ENCODE peak calls at places on chromosomes 11 and 22, in six cellular contexts. V is HCT116, F is upper lobe of left lung, U is K562, K is HepG2, X is GM12878. C is an unnamed sample. For H3K36me3, the result is how much of the 10 kb centered on the place peaks cover.

GRCh38 chr22:45228401-45228754 is 12.3 kb downstream of the KIAA0930 start:
- ATAC-seq in V (no peak), F (no peak), U (no peak), K (no peak), X (no peak), C (no peak)

GRCh38 chr22:42452456-42452855 is 20.3 kb upstream of the NFAM1 start:
- ATAC-seq in V (no peak), F (peak), U (no peak), K (peak), X (no peak), C (no peak)

GRCh38 chr22:45911601-45912271 is 65.2 kb downstream of the WNT7B start:
- ATAC-seq in V (peak), F (peak), U (peak), K (peak), X (no peak), C (no peak)

GRCh38 chr11:124762624-124763155 is 600 bp upstream of the ESAM start:
- ATAC-seq in V (peak), F (no peak), U (peak), K (peak), X (peak), C (no peak)

GRCh38 chr11:6420677-6421076 is 1.8 kb upstream of the APBB1 start:
- ATAC-seq in V (no peak), F (no peak), U (no peak), K (no peak), X (no peak), C (no peak)

GRCh38 chr11:78379039-78379670 is 38.5 kb downstream of the GAB2 start:
- ATAC-seq in V (no peak), F (no peak), U (peak), K (no peak), X (no peak), C (no peak)

GRCh38 chr11:109697140-109697843 is 275.3 kb downstream of the C11orf87 start:
- ATAC-seq in V (peak), F (peak), U (peak), K (peak), X (peak), C (no peak)

GRCh38 chr11:126268361-126268707 is 361 bp downstream of the SRPRA start:
- ATAC-seq in V (peak), F (peak), U (peak), K (peak), X (peak), C (peak)

GRCh38 chr11:90774727-90775572 is 552.1 kb upstream of the CHORDC1 start:
- ATAC-seq in V (no peak), F (no peak), U (no peak), K (no peak), X (peak), C (no peak)

GRCh38 chr22:37930270-37930951 is 23.0 kb downstream of the C22orf23 start:
- ATAC-seq in V (peak), F (no peak), U (no peak), K (peak), X (peak), C (peak)

GRCh38 chr11:30508594-30508993 is 77.6 kb downstream of the MPPED2 start:
- ATAC-seq in V (no peak), F (no peak), U (no peak), K (no peak), X (no peak), C (no peak)

GRCh38 chr11:124804884-124805283 is 4.7 kb upstream of the MSANTD2 start:
- ATAC-seq in V (no peak), F (no peak), U (no peak), K (no peak), X (no peak), C (no peak)

GRCh38 chr11:128488471-128488870 is 98.9 kb downstream of the ETS1 start:
- ATAC-seq in V (no peak), F (no peak), U (no peak), K (no peak), X (no peak), C (peak)

GRCh38 chr11:65857500-65858353 is at the start of gene CFL1:
- ATAC-seq in V (peak), F (peak), U (peak), K (peak), X (peak), C (peak)

GRCh38 chr11:3356858-3357257 is 22.1 kb downstream of the ZNF195 start:
- ATAC-seq in V (no peak), F (no peak), U (no peak), K (no peak), X (no peak), C (no peak)

GRCh38 chr11:3669742-3670183 is 1.4 kb downstream of the CHRNA10 start:
- ATAC-seq in V (no peak), F (no peak), U (peak), K (peak), X (peak), C (no peak)

GRCh38 chr22:27687984-27688545 is 113.5 kb downstream of the MN1 start:
- ATAC-seq in V (peak), F (no peak), U (peak), K (peak), X (no peak), C (no peak)

GRCh38 chr22:35620624-35621245 is 3.6 kb upstream of the MB start:
- ATAC-seq in V (no peak), F (no peak), U (no peak), K (no peak), X (peak), C (peak)

GRCh38 chr11:128921790-128922189 is 20.9 kb downstream of the TP53AIP1 start:
- ATAC-seq in V (no peak), F (no peak), U (no peak), K (no peak), X (no peak), C (no peak)

GRCh38 chr11:58968251-58968711 is 29.0 kb downstream of the GLYATL1 start:
- ATAC-seq in V (no peak), F (no peak), U (no peak), K (no peak), X (no peak), C (no peak)

GRCh38 chr11:122789916-122790315 is 48.4 kb upstream of the CRTAM start:
- ATAC-seq in V (no peak), F (no peak), U (no peak), K (no peak), X (no peak), C (no peak)

GRCh38 chr11:109123811-109124787 is 297.9 kb upstream of the C11orf87 start:
- ATAC-seq in V (no peak), F (peak), U (no peak), K (no peak), X (no peak), C (peak)

GRCh38 chr11:128412847-128413791 is 174.2 kb downstream of the ETS1 start:
- ATAC-seq in V (no peak), F (no peak), U (no peak), K (no peak), X (peak), C (no peak)

GRCh38 chr11:77019976-77020591 is 14.1 kb upstream of the B3GNT6 start:
- ATAC-seq in V (peak), F (no peak), U (peak), K (no peak), X (no peak), C (no peak)

GRCh38 chr22:23118647-23119491 is 22.9 kb downstream of the RSPH14 start:
- ATAC-seq in V (no peak), F (no peak), U (peak), K (no peak), X (no peak), C (no peak)

GRCh38 chr11:130136107-130136506 is 23.5 kb upstream of the ST14 start:
- ATAC-seq in V (no peak), F (no peak), U (no peak), K (no peak), X (no peak), C (no peak)

GRCh38 chr11:128343870-128344269 is 243.5 kb downstream of the ETS1 start:
- ATAC-seq in V (no peak), F (no peak), U (no peak), K (no peak), X (peak), C (no peak)

GRCh38 chr22:47835726-47836125 is 1073.3 kb downstream of the TBC1D22A start:
- ATAC-seq in V (peak), F (no peak), U (no peak), K (no peak), X (no peak), C (no peak)

GRCh38 chr11:36258730-36259360 is 30.4 kb downstream of the COMMD9 start:
- ATAC-seq in V (peak), F (peak), U (peak), K (peak), X (peak), C (peak)

GRCh38 chr22:44497904-44498242 is at the start of gene RTL6:
- ATAC-seq in V (no peak), F (no peak), U (no peak), K (no peak), X (no peak), C (peak)

GRCh38 chr11:46277623-46278386 is at the start of gene CREB3L1:
- ATAC-seq in V (no peak), F (no peak), U (peak), K (no peak), X (peak), C (no peak)
- TF ChIP-seq POLR2A in V (no peak), F (no peak), U (no peak), K (no peak), X (no peak), C (no peak)

DNA sequence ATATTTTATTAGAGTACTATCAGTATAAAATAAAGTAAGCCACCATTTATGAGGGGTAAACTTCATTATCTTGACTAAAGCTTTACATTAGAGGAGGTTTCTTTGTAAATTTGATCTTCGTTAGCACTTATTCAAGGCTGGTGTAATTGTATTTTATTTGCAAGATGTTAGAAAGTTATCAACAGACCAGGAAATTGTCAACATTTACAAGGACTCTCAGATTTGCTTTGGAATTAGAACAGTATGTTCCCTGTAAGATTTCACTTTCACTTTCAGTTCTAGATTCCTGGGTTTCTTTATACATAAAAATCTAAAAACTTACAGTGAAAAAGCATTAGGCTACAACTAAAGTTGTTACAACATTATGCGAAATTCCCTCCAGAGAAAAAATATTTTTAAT is 4.6 kb upstream of the BIRC3 start:
- ATAC-seq in V (no peak), F (no peak), U (no peak), K (no peak), X (no peak), C (no peak)
- TF ChIP-seq POLR2AphosphoS5 in V (no peak), F (no peak), U (no peak), K (no peak), X (no peak), C (peak)

GRCh38 chr11:9144828-9145227 is 53.4 kb upstream of the SCUBE2 start:
- ATAC-seq in V (no peak), F (no peak), U (no peak), K (no peak), X (no peak), C (no peak)

GRCh38 chr11:9146477-9146876 is 55.1 kb upstream of the SCUBE2 start:
- ATAC-seq in V (no peak), F (no peak), U (no peak), K (no peak), X (no peak), C (no peak)

GRCh38 chr11:9139628-9140357 is 48.4 kb upstream of the SCUBE2 start:
- ATAC-seq in V (no peak), F (no peak), U (no peak), K (no peak), X (no peak), C (no peak)

GRCh38 chr11:9143726-9144125 is 52.3 kb upstream of the SCUBE2 start:
- ATAC-seq in V (no peak), F (no peak), U (no peak), K (no peak), X (no peak), C (no peak)

GRCh38 chr11:9142732-9143131 is 51.3 kb upstream of the SCUBE2 start:
- ATAC-seq in V (no peak), F (no peak), U (no peak), K (no peak), X (no peak), C (no peak)
- H3K36me3 ChIP-seq in V (under half), F (under half), U (half or more), K (under half), X (under half), C (half or more)

GRCh38 chr11:15212876-15213275 is 98.2 kb downstream of the INSC start:
- ATAC-seq in V (no peak), F (no peak), U (no peak), K (no peak), X (no peak), C (no peak)

GRCh38 chr11:15213471-15214231 is 98.9 kb downstream of the INSC start:
- ATAC-seq in V (no peak), F (no peak), U (no peak), K (peak), X (no peak), C (no peak)

GRCh38 chr11:15206791-15207190 is 92.1 kb downstream of the INSC start:
- ATAC-seq in V (no peak), F (no peak), U (no peak), K (no peak), X (no peak), C (no peak)

GRCh38 chr11:15204766-15205165 is 90.0 kb downstream of the INSC start:
- ATAC-seq in V (no peak), F (no peak), U (no peak), K (no peak), X (no peak), C (no peak)

DNA sequence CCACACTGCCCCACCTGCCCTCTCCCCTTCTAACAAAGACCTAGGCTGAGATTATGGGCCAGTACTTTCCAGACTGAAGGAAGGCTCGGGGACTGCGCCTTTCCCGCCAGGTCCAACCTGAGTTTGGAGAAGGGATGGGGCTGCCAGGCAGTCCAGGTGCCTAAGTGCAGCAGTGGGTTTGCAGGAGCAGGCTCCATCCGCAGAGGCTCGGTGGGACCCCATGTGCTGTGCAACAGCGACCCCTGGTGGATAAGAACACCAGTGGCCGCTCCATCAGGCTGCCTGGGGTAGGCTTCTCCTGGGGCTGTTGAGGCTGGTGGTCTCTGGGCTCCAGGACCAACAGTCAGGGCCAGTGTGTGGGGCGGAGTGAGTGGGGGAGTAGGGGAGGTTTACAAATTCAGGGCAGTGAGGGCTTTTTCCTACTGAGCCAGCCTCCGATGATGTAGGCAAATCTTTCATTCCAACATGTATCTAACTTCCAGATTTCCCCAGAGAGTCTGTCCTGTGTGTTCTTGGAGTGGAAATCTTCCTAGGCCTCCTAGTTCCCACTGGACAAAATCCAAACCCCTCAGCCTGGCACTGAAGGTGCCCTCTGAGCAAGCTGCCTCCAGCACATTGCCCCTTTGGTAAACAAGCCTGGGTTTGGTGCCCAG is 94.0 kb downstream of the INSC start:
- ATAC-seq in V (peak), F (peak), U (peak), K (peak), X (peak), C (peak)
- TF ChIP-seq POLR2A in V (no peak), F (no peak), U (no peak), K (no peak), X (no peak), C (no peak)

GRCh38 chr22:30984317-30984716 is 15.3 kb downstream of the TUG1 start:
- ATAC-seq in V (no peak), F (no peak), U (no peak), K (peak), X (no peak), C (no peak)
- TF ChIP-seq POLR2AphosphoS5 in V (no peak), F (no peak), U (no peak), K (no peak), X (no peak), C (no peak)

GRCh38 chr11:68596231-68596630 is 88.1 kb upstream of the GAL start:
- ATAC-seq in V (no peak), F (no peak), U (no peak), K (no peak), X (no peak), C (no peak)

GRCh38 chr11:68598816-68599653 is 85.3 kb upstream of the GAL start:
- ATAC-seq in V (no peak), F (no peak), U (no peak), K (no peak), X (no peak), C (no peak)

DNA sequence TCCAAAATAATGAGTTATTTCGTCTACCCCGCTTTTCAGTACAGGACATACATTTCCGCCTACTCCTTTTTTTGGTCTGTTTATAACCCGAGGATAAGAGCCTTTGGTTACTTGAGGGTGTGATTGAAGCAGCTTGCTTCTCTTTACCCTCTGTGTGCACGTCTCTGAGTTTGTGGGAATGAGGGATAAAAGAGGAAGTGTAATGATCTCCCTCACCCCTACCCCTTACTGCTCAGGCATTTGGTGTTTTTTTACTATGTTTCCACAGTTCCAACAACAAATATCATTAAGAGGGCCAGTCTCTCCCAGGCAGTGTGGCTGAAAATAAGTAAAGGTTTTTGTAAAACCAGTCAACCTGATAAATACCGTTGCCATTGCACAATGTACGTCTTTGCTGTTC is 83.2 kb upstream of the GAL start:
- ATAC-seq in V (no peak), F (no peak), U (no peak), K (no peak), X (no peak), C (no peak)
- H3K36me3 ChIP-seq in V (half or more), F (under half), U (half or more), K (under half), X (half or more), C (half or more)

GRCh38 chr11:1889527-1889930 is 2.2 kb downstream of the PRR33 start:
- ATAC-seq in V (no peak), F (no peak), U (no peak), K (no peak), X (no peak), C (no peak)
- TF ChIP-seq POLR2A in V (no peak), F (no peak), U (no peak), K (no peak), X (peak), C (no peak)

GRCh38 chr22:20205964-20206708 is 55.3 kb upstream of the CCDC188 start:
- ATAC-seq in V (peak), F (peak), U (peak), K (no peak), X (peak), C (peak)
- TF ChIP-seq POLR2AphosphoS5 in V (peak), F (no peak), U (peak), K (no peak), X (peak), C (peak)

C was measured in gastroesophageal sphincter.